ENCODE peak calls at places on chromosome 5, in seven cellular contexts. N, H, D, G, L, B and I are unnamed samples.

GRCh38 chr5:62043289-62044274 is 262.4 kb upstream of the KIF2A start:
- DNase-seq in N (no peak), L (no peak), H (no peak), G (no peak), B (no peak), D (peak), I (no peak)

GRCh38 chr5:59328801-59329296 is 564.7 kb downstream of the PDE4D start:
- DNase-seq in H (no peak), G (no peak), L (peak), D (peak), N (peak), B (no peak), I (no peak)

GRCh38 chr5:61811052-61811451 is 479.0 kb downstream of the ZSWIM6 start:
- DNase-seq in H (no peak), B (no peak), N (no peak), D (no peak), L (no peak), G (peak), I (no peak)

GRCh38 chr5:76256116-76256889 is 146.8 kb upstream of the IQGAP2 start:
- DNase-seq in B (no peak), N (peak), L (no peak), G (peak), H (peak), D (peak), I (peak)

GRCh38 chr5:179143446-179143845 is 83.3 kb downstream of the ZNF354C start:
- DNase-seq in L (no peak), G (peak), H (no peak), B (no peak), D (peak), N (no peak), I (peak)

GRCh38 chr5:78549043-78549442 is 99.5 kb downstream of the LHFPL2 start:
- DNase-seq in D (no peak), L (peak), B (peak), H (peak), G (no peak), N (no peak), I (no peak)

GRCh38 chr5:176538505-176538806 is 1.3 kb upstream of the RNF44 start:
- DNase-seq in N (no peak), L (no peak), G (no peak), B (no peak), D (no peak), H (no peak), I (peak)

GRCh38 chr5:147507480-147508126 is 2.3 kb downstream of the DPYSL3 start:
- DNase-seq in G (peak), H (peak), L (no peak), N (peak), B (no peak), D (no peak), I (no peak)

GRCh38 chr5:137442660-137443059 is 56.5 kb downstream of the SPOCK1 start:
- DNase-seq in G (no peak), B (no peak), H (no peak), N (no peak), L (no peak), D (no peak), I (no peak)

GRCh38 chr5:171845857-171846785 is 60.5 kb downstream of the SMIM23 start:
- DNase-seq in H (peak), B (no peak), N (no peak), G (peak), D (no peak), L (peak), I (no peak)